ENCODE peak calls at places on chromosomes 13 and 19, in ten cellular contexts. One of them, this sample, is unnamed.

GRCh38 chr19:39390460-39390758 is 497 bp downstream of the PAF1 start:
- DNase-seq in stimulated activated CD4-positive, alpha-beta T cell treated with anti-CD3 and anti-CD28 coated beads, TNF-alpha, amount 100 ng/mL, for 1 hour: no peak
- DNase-seq in T-helper 9 cell: peak; percentile 76
- DNase-seq in NCI-H1092: no peak
- DNase-seq in astrocyte of the spinal cord: no peak
- DNase-seq in activated naive CD4-positive, alpha-beta T cell: no peak
- DNase-seq in PC-9: peak; percentile 65
- DNase-seq in Ammon's horn: no peak
- DNase-seq in T-helper 2 cell: peak; percentile 60
- DNase-seq in Caco-2: no peak
- DNase-seq in this sample: peak; percentile 9

GRCh38 chr19:14139944-14140343 is 3.6 kb upstream of the ASF1B start:
- DNase-seq in stimulated activated CD4-positive, alpha-beta T cell treated with anti-CD3 and anti-CD28 coated beads, TNF-alpha, amount 100 ng/mL, for 1 hour: no peak
- DNase-seq in T-helper 9 cell: no peak
- DNase-seq in NCI-H1092: no peak
- DNase-seq in astrocyte of the spinal cord: no peak
- DNase-seq in activated naive CD4-positive, alpha-beta T cell: no peak
- DNase-seq in PC-9: peak; percentile 75
- DNase-seq in Ammon's horn: peak; percentile 43
- DNase-seq in T-helper 2 cell: no peak
- DNase-seq in Caco-2: no peak
- DNase-seq in this sample: no peak

GRCh38 chr13:23087884-23088283 is 92.9 kb upstream of the SGCG start:
- DNase-seq in stimulated activated CD4-positive, alpha-beta T cell treated with anti-CD3 and anti-CD28 coated beads, TNF-alpha, amount 100 ng/mL, for 1 hour: no peak
- DNase-seq in T-helper 9 cell: no peak
- DNase-seq in NCI-H1092: no peak
- DNase-seq in astrocyte of the spinal cord: peak; percentile 2
- DNase-seq in activated naive CD4-positive, alpha-beta T cell: no peak
- DNase-seq in PC-9: no peak
- DNase-seq in Ammon's horn: no peak
- DNase-seq in T-helper 2 cell: no peak
- DNase-seq in Caco-2: peak; percentile 53
- DNase-seq in this sample: peak; percentile 1

GRCh38 chr19:14031719-14032480 is at the start of gene IL27RA:
- DNase-seq in stimulated activated CD4-positive, alpha-beta T cell treated with anti-CD3 and anti-CD28 coated beads, TNF-alpha, amount 100 ng/mL, for 1 hour: peak; percentile 64
- DNase-seq in T-helper 9 cell: peak; percentile 74
- DNase-seq in NCI-H1092: peak; percentile 42
- DNase-seq in astrocyte of the spinal cord: peak; percentile 30
- DNase-seq in activated naive CD4-positive, alpha-beta T cell: peak; percentile 76
- DNase-seq in PC-9: peak; percentile 48
- DNase-seq in Ammon's horn: peak; percentile 51
- DNase-seq in T-helper 2 cell: peak; percentile 59
- DNase-seq in Caco-2: peak; percentile 67
- DNase-seq in this sample: peak; percentile 51

GRCh38 chr13:75460644-75461043 is 21.3 kb downstream of the TBC1D4 start:
- DNase-seq in stimulated activated CD4-positive, alpha-beta T cell treated with anti-CD3 and anti-CD28 coated beads, TNF-alpha, amount 100 ng/mL, for 1 hour: no peak
- DNase-seq in T-helper 9 cell: no peak
- DNase-seq in NCI-H1092: no peak
- DNase-seq in astrocyte of the spinal cord: no peak
- DNase-seq in activated naive CD4-positive, alpha-beta T cell: no peak
- DNase-seq in PC-9: no peak
- DNase-seq in Ammon's horn: no peak
- DNase-seq in T-helper 2 cell: no peak
- DNase-seq in Caco-2: no peak
- DNase-seq in this sample: no peak

GRCh38 chr13:61413572-61413971 is 2.1 kb downstream of the PCDH20 start:
- DNase-seq in stimulated activated CD4-positive, alpha-beta T cell treated with anti-CD3 and anti-CD28 coated beads, TNF-alpha, amount 100 ng/mL, for 1 hour: no peak
- DNase-seq in T-helper 9 cell: no peak
- DNase-seq in NCI-H1092: no peak
- DNase-seq in astrocyte of the spinal cord: no peak
- DNase-seq in activated naive CD4-positive, alpha-beta T cell: no peak
- DNase-seq in PC-9: no peak
- DNase-seq in Ammon's horn: no peak
- DNase-seq in T-helper 2 cell: no peak
- DNase-seq in Caco-2: no peak
- DNase-seq in this sample: no peak

GRCh38 chr19:7792286-7792685 is 29.2 kb downstream of the CLEC4M start:
- DNase-seq in stimulated activated CD4-positive, alpha-beta T cell treated with anti-CD3 and anti-CD28 coated beads, TNF-alpha, amount 100 ng/mL, for 1 hour: no peak
- DNase-seq in T-helper 9 cell: no peak
- DNase-seq in NCI-H1092: no peak
- DNase-seq in astrocyte of the spinal cord: no peak
- DNase-seq in activated naive CD4-positive, alpha-beta T cell: no peak
- DNase-seq in PC-9: peak; percentile 89
- DNase-seq in Ammon's horn: no peak
- DNase-seq in T-helper 2 cell: no peak
- DNase-seq in Caco-2: peak; percentile 78
- DNase-seq in this sample: no peak

GRCh38 chr13:91426913-91427312 is 28.5 kb downstream of the GPC5 start:
- DNase-seq in stimulated activated CD4-positive, alpha-beta T cell treated with anti-CD3 and anti-CD28 coated beads, TNF-alpha, amount 100 ng/mL, for 1 hour: no peak
- DNase-seq in T-helper 9 cell: no peak
- DNase-seq in NCI-H1092: no peak
- DNase-seq in astrocyte of the spinal cord: no peak
- DNase-seq in activated naive CD4-positive, alpha-beta T cell: no peak
- DNase-seq in PC-9: no peak
- DNase-seq in Ammon's horn: no peak
- DNase-seq in T-helper 2 cell: no peak
- DNase-seq in Caco-2: no peak
- DNase-seq in this sample: no peak

GRCh38 chr19:1240925-1241324 is 626 bp upstream of the ATP5F1D start:
- DNase-seq in stimulated activated CD4-positive, alpha-beta T cell treated with anti-CD3 and anti-CD28 coated beads, TNF-alpha, amount 100 ng/mL, for 1 hour: no peak
- DNase-seq in T-helper 9 cell: no peak
- DNase-seq in NCI-H1092: no peak
- DNase-seq in astrocyte of the spinal cord: no peak
- DNase-seq in activated naive CD4-positive, alpha-beta T cell: no peak
- DNase-seq in PC-9: no peak
- DNase-seq in Ammon's horn: no peak
- DNase-seq in T-helper 2 cell: no peak
- DNase-seq in Caco-2: no peak
- DNase-seq in this sample: no peak

GRCh38 chr19:45071545-45071938 is 4.7 kb downstream of the ZNF296 start:
- DNase-seq in stimulated activated CD4-positive, alpha-beta T cell treated with anti-CD3 and anti-CD28 coated beads, TNF-alpha, amount 100 ng/mL, for 1 hour: no peak
- DNase-seq in T-helper 9 cell: no peak
- DNase-seq in NCI-H1092: no peak
- DNase-seq in astrocyte of the spinal cord: no peak
- DNase-seq in activated naive CD4-positive, alpha-beta T cell: no peak
- DNase-seq in PC-9: no peak
- DNase-seq in Ammon's horn: no peak
- DNase-seq in T-helper 2 cell: no peak
- DNase-seq in Caco-2: no peak
- DNase-seq in this sample: no peak

GRCh38 chr19:51327066-51327985 is 14.6 kb downstream of the VSIG10L start:
- DNase-seq in stimulated activated CD4-positive, alpha-beta T cell treated with anti-CD3 and anti-CD28 coated beads, TNF-alpha, amount 100 ng/mL, for 1 hour: no peak
- DNase-seq in T-helper 9 cell: peak; percentile 44
- DNase-seq in NCI-H1092: no peak
- DNase-seq in astrocyte of the spinal cord: no peak
- DNase-seq in activated naive CD4-positive, alpha-beta T cell: no peak
- DNase-seq in PC-9: no peak
- DNase-seq in Ammon's horn: no peak
- DNase-seq in T-helper 2 cell: peak; percentile 33
- DNase-seq in Caco-2: no peak
- DNase-seq in this sample: peak; percentile 41

GRCh38 chr13:33174980-33175379 is 110.6 kb downstream of the STARD13 start:
- DNase-seq in stimulated activated CD4-positive, alpha-beta T cell treated with anti-CD3 and anti-CD28 coated beads, TNF-alpha, amount 100 ng/mL, for 1 hour: no peak
- DNase-seq in T-helper 9 cell: no peak
- DNase-seq in NCI-H1092: no peak
- DNase-seq in astrocyte of the spinal cord: peak; percentile 67
- DNase-seq in activated naive CD4-positive, alpha-beta T cell: no peak
- DNase-seq in PC-9: no peak
- DNase-seq in Ammon's horn: no peak
- DNase-seq in T-helper 2 cell: no peak
- DNase-seq in Caco-2: no peak
- DNase-seq in this sample: no peak

GRCh38 chr13:98746968-98747367 is 5.5 kb downstream of the SLC15A1 start:
- DNase-seq in stimulated activated CD4-positive, alpha-beta T cell treated with anti-CD3 and anti-CD28 coated beads, TNF-alpha, amount 100 ng/mL, for 1 hour: no peak
- DNase-seq in T-helper 9 cell: no peak
- DNase-seq in NCI-H1092: no peak
- DNase-seq in astrocyte of the spinal cord: no peak
- DNase-seq in activated naive CD4-positive, alpha-beta T cell: no peak
- DNase-seq in PC-9: peak; percentile 96
- DNase-seq in Ammon's horn: no peak
- DNase-seq in T-helper 2 cell: no peak
- DNase-seq in Caco-2: peak; percentile 50
- DNase-seq in this sample: no peak

GRCh38 chr19:11887247-11887617 is 350 bp upstream of the ZNF69 start:
- DNase-seq in stimulated activated CD4-positive, alpha-beta T cell treated with anti-CD3 and anti-CD28 coated beads, TNF-alpha, amount 100 ng/mL, for 1 hour: no peak
- DNase-seq in T-helper 9 cell: no peak
- DNase-seq in NCI-H1092: no peak
- DNase-seq in astrocyte of the spinal cord: no peak
- DNase-seq in activated naive CD4-positive, alpha-beta T cell: no peak
- DNase-seq in PC-9: no peak
- DNase-seq in Ammon's horn: no peak
- DNase-seq in T-helper 2 cell: no peak
- DNase-seq in Caco-2: no peak
- DNase-seq in this sample: peak; percentile 24

GRCh38 chr19:13129384-13129783 is 11.3 kb downstream of the NACC1 start:
- DNase-seq in stimulated activated CD4-positive, alpha-beta T cell treated with anti-CD3 and anti-CD28 coated beads, TNF-alpha, amount 100 ng/mL, for 1 hour: no peak
- DNase-seq in T-helper 9 cell: no peak
- DNase-seq in NCI-H1092: no peak
- DNase-seq in astrocyte of the spinal cord: no peak
- DNase-seq in activated naive CD4-positive, alpha-beta T cell: no peak
- DNase-seq in PC-9: no peak
- DNase-seq in Ammon's horn: no peak
- DNase-seq in T-helper 2 cell: no peak
- DNase-seq in Caco-2: no peak
- DNase-seq in this sample: no peak

GRCh38 chr13:98039964-98040363 is 86.5 kb downstream of the IPO5 start:
- DNase-seq in stimulated activated CD4-positive, alpha-beta T cell treated with anti-CD3 and anti-CD28 coated beads, TNF-alpha, amount 100 ng/mL, for 1 hour: no peak
- DNase-seq in T-helper 9 cell: no peak
- DNase-seq in NCI-H1092: no peak
- DNase-seq in astrocyte of the spinal cord: no peak
- DNase-seq in activated naive CD4-positive, alpha-beta T cell: no peak
- DNase-seq in PC-9: no peak
- DNase-seq in Ammon's horn: no peak
- DNase-seq in T-helper 2 cell: no peak
- DNase-seq in Caco-2: no peak
- DNase-seq in this sample: no peak

GRCh38 chr19:40612831-40613668 is 11.9 kb downstream of the LTBP4 start:
- DNase-seq in stimulated activated CD4-positive, alpha-beta T cell treated with anti-CD3 and anti-CD28 coated beads, TNF-alpha, amount 100 ng/mL, for 1 hour: peak; percentile 57
- DNase-seq in T-helper 9 cell: peak; percentile 57
- DNase-seq in NCI-H1092: no peak
- DNase-seq in astrocyte of the spinal cord: peak; percentile 53
- DNase-seq in activated naive CD4-positive, alpha-beta T cell: peak; percentile 29
- DNase-seq in PC-9: peak; percentile 56
- DNase-seq in Ammon's horn: no peak
- DNase-seq in T-helper 2 cell: peak; percentile 61
- DNase-seq in Caco-2: peak; percentile 52
- DNase-seq in this sample: no peak

GRCh38 chr13:52599853-52600603 is 42.2 kb upstream of the HNRNPA1L2 start:
- DNase-seq in stimulated activated CD4-positive, alpha-beta T cell treated with anti-CD3 and anti-CD28 coated beads, TNF-alpha, amount 100 ng/mL, for 1 hour: no peak
- DNase-seq in T-helper 9 cell: no peak
- DNase-seq in NCI-H1092: peak; percentile 27
- DNase-seq in astrocyte of the spinal cord: peak; percentile 33
- DNase-seq in activated naive CD4-positive, alpha-beta T cell: no peak
- DNase-seq in PC-9: no peak
- DNase-seq in Ammon's horn: peak; percentile 42
- DNase-seq in T-helper 2 cell: no peak
- DNase-seq in Caco-2: peak; percentile 72
- DNase-seq in this sample: peak; percentile 26

GRCh38 chr13:23180711-23181110 is at the start of gene SGCG:
- DNase-seq in stimulated activated CD4-positive, alpha-beta T cell treated with anti-CD3 and anti-CD28 coated beads, TNF-alpha, amount 100 ng/mL, for 1 hour: no peak
- DNase-seq in T-helper 9 cell: no peak
- DNase-seq in NCI-H1092: no peak
- DNase-seq in astrocyte of the spinal cord: no peak
- DNase-seq in activated naive CD4-positive, alpha-beta T cell: no peak
- DNase-seq in PC-9: no peak
- DNase-seq in Ammon's horn: no peak
- DNase-seq in T-helper 2 cell: no peak
- DNase-seq in Caco-2: no peak
- DNase-seq in this sample: peak; percentile 21

GRCh38 chr19:18478545-18479311 is 40.8 kb upstream of the ISYNA1 start:
- DNase-seq in stimulated activated CD4-positive, alpha-beta T cell treated with anti-CD3 and anti-CD28 coated beads, TNF-alpha, amount 100 ng/mL, for 1 hour: no peak
- DNase-seq in T-helper 9 cell: peak; percentile 58
- DNase-seq in NCI-H1092: no peak
- DNase-seq in astrocyte of the spinal cord: peak; percentile 53
- DNase-seq in activated naive CD4-positive, alpha-beta T cell: no peak
- DNase-seq in PC-9: peak; percentile 79
- DNase-seq in Ammon's horn: peak; percentile 76
- DNase-seq in T-helper 2 cell: peak; percentile 38
- DNase-seq in Caco-2: peak; percentile 37
- DNase-seq in this sample: peak; percentile 81

GRCh38 chr13:110575322-110576069 is 14.0 kb upstream of the RAB20 start:
- DNase-seq in stimulated activated CD4-positive, alpha-beta T cell treated with anti-CD3 and anti-CD28 coated beads, TNF-alpha, amount 100 ng/mL, for 1 hour: no peak
- DNase-seq in T-helper 9 cell: no peak
- DNase-seq in NCI-H1092: no peak
- DNase-seq in astrocyte of the spinal cord: no peak
- DNase-seq in activated naive CD4-positive, alpha-beta T cell: no peak
- DNase-seq in PC-9: peak; percentile 50
- DNase-seq in Ammon's horn: peak; percentile 18
- DNase-seq in T-helper 2 cell: no peak
- DNase-seq in Caco-2: peak; percentile 47
- DNase-seq in this sample: peak; percentile 9

GRCh38 chr19:12938536-12939291 is at the start of gene CALR:
- DNase-seq in stimulated activated CD4-positive, alpha-beta T cell treated with anti-CD3 and anti-CD28 coated beads, TNF-alpha, amount 100 ng/mL, for 1 hour: no peak
- DNase-seq in T-helper 9 cell: peak; percentile 26
- DNase-seq in NCI-H1092: no peak
- DNase-seq in astrocyte of the spinal cord: no peak
- DNase-seq in activated naive CD4-positive, alpha-beta T cell: no peak
- DNase-seq in PC-9: peak; percentile 56
- DNase-seq in Ammon's horn: no peak
- DNase-seq in T-helper 2 cell: no peak
- DNase-seq in Caco-2: peak; percentile 62
- DNase-seq in this sample: peak; percentile 24

GRCh38 chr19:2700660-2701360 is 1.7 kb downstream of the GNG7 start:
- DNase-seq in stimulated activated CD4-positive, alpha-beta T cell treated with anti-CD3 and anti-CD28 coated beads, TNF-alpha, amount 100 ng/mL, for 1 hour: no peak
- DNase-seq in T-helper 9 cell: no peak
- DNase-seq in NCI-H1092: no peak
- DNase-seq in astrocyte of the spinal cord: no peak
- DNase-seq in activated naive CD4-positive, alpha-beta T cell: no peak
- DNase-seq in PC-9: no peak
- DNase-seq in Ammon's horn: peak; percentile 57
- DNase-seq in T-helper 2 cell: no peak
- DNase-seq in Caco-2: no peak
- DNase-seq in this sample: no peak

GRCh38 chr13:73732350-73732749 is 401.9 kb downstream of the KLF12 start:
- DNase-seq in stimulated activated CD4-positive, alpha-beta T cell treated with anti-CD3 and anti-CD28 coated beads, TNF-alpha, amount 100 ng/mL, for 1 hour: no peak
- DNase-seq in T-helper 9 cell: no peak
- DNase-seq in NCI-H1092: no peak
- DNase-seq in astrocyte of the spinal cord: no peak
- DNase-seq in activated naive CD4-positive, alpha-beta T cell: no peak
- DNase-seq in PC-9: no peak
- DNase-seq in Ammon's horn: no peak
- DNase-seq in T-helper 2 cell: no peak
- DNase-seq in Caco-2: no peak
- DNase-seq in this sample: no peak

GRCh38 chr13:84844473-84844872 is 954.7 kb downstream of the SLITRK6 start:
- DNase-seq in stimulated activated CD4-positive, alpha-beta T cell treated with anti-CD3 and anti-CD28 coated beads, TNF-alpha, amount 100 ng/mL, for 1 hour: no peak
- DNase-seq in T-helper 9 cell: no peak
- DNase-seq in NCI-H1092: peak; percentile 0
- DNase-seq in astrocyte of the spinal cord: peak; percentile 15
- DNase-seq in activated naive CD4-positive, alpha-beta T cell: no peak
- DNase-seq in PC-9: no peak
- DNase-seq in Ammon's horn: peak; percentile 20
- DNase-seq in T-helper 2 cell: no peak
- DNase-seq in Caco-2: peak; percentile 30
- DNase-seq in this sample: peak; percentile 26

GRCh38 chr13:93309886-93310520 is 83.4 kb downstream of the GPC6 start:
- DNase-seq in stimulated activated CD4-positive, alpha-beta T cell treated with anti-CD3 and anti-CD28 coated beads, TNF-alpha, amount 100 ng/mL, for 1 hour: no peak
- DNase-seq in T-helper 9 cell: no peak
- DNase-seq in NCI-H1092: no peak
- DNase-seq in astrocyte of the spinal cord: peak; percentile 81
- DNase-seq in activated naive CD4-positive, alpha-beta T cell: no peak
- DNase-seq in PC-9: no peak
- DNase-seq in Ammon's horn: no peak
- DNase-seq in T-helper 2 cell: no peak
- DNase-seq in Caco-2: no peak
- DNase-seq in this sample: peak; percentile 83

GRCh38 chr19:47765522-47766358 is 12.8 kb upstream of the SELENOW start:
- DNase-seq in stimulated activated CD4-positive, alpha-beta T cell treated with anti-CD3 and anti-CD28 coated beads, TNF-alpha, amount 100 ng/mL, for 1 hour: no peak
- DNase-seq in T-helper 9 cell: peak; percentile 40
- DNase-seq in NCI-H1092: peak; percentile 39
- DNase-seq in astrocyte of the spinal cord: no peak
- DNase-seq in activated naive CD4-positive, alpha-beta T cell: peak; percentile 10
- DNase-seq in PC-9: no peak
- DNase-seq in Ammon's horn: peak; percentile 76
- DNase-seq in T-helper 2 cell: peak; percentile 29
- DNase-seq in Caco-2: peak; percentile 71
- DNase-seq in this sample: peak; percentile 51

GRCh38 chr19:45767881-45768643 is 990 bp downstream of the SIX5 start:
- DNase-seq in stimulated activated CD4-positive, alpha-beta T cell treated with anti-CD3 and anti-CD28 coated beads, TNF-alpha, amount 100 ng/mL, for 1 hour: no peak
- DNase-seq in T-helper 9 cell: no peak
- DNase-seq in NCI-H1092: no peak
- DNase-seq in astrocyte of the spinal cord: peak; percentile 73
- DNase-seq in activated naive CD4-positive, alpha-beta T cell: no peak
- DNase-seq in PC-9: peak; percentile 61
- DNase-seq in Ammon's horn: no peak
- DNase-seq in T-helper 2 cell: no peak
- DNase-seq in Caco-2: peak; percentile 79
- DNase-seq in this sample: peak; percentile 78